ENCODE peak calls at places on chromosome 1, in nine cellular contexts. O is lung, E is foreskin fibroblast, B is psoas muscle, R is WTC11, D is CD14-positive monocyte, G is choroid plexus epithelial cell, I is astrocyte of the spinal cord, T is body of pancreas. X is an unnamed sample.
A peak's percentile ranks its signal among the peaks of the same experiment; 100 is the strongest.

GRCh38 chr1:201364808-201365105 is 12.7 kb downstream of the TNNT2 start:
- DNase-seq in O (no peak), E (no peak), B (no peak), R (no peak), D (no peak), G (no peak), I (no peak), T (no peak), X (no peak)

GRCh38 chr1:9042272-9042671 is 16.0 kb upstream of the SLC2A7 start:
- DNase-seq in O (no peak), E (no peak), B (no peak), R (no peak), D (no peak), G (no peak), I (no peak), T (no peak), X (no peak)

GRCh38 chr1:42931911-42932422 is 26.7 kb downstream of the SLC2A1 start:
- DNase-seq in O (peak; percentile 86), E (no peak), B (peak; percentile 61), R (no peak), D (peak; percentile 91), G (no peak), I (no peak), T (peak; percentile 70), X (no peak)

GRCh38 chr1:3501856-3502665 is 47.6 kb downstream of the ARHGEF16 start:
- DNase-seq in O (peak; percentile 56), E (peak; percentile 59), B (peak; percentile 61), R (peak; percentile 90), D (no peak), G (peak; percentile 65), I (peak; percentile 43), T (peak; percentile 29), X (no peak)

GRCh38 chr1:38132681-38133080 is 86.1 kb upstream of the POU3F1 start:
- DNase-seq in O (no peak), E (no peak), B (no peak), R (no peak), D (no peak), G (no peak), I (peak; percentile 5), T (no peak), X (no peak)

GRCh38 chr1:203992440-203992839 is 80.5 kb upstream of the SOX13 start:
- DNase-seq in O (no peak), E (no peak), B (no peak), R (no peak), D (no peak), G (peak; percentile 13), I (peak; percentile 16), T (no peak), X (no peak)

GRCh38 chr1:234535763-234536515 is 57.0 kb upstream of the TARBP1 start:
- DNase-seq in O (peak; percentile 66), E (peak; percentile 34), B (peak; percentile 55), R (no peak), D (no peak), G (peak; percentile 92), I (peak; percentile 87), T (peak; percentile 71), X (no peak)

GRCh38 chr1:91876040-91876470 is 9.9 kb downstream of the TGFBR3 start:
- DNase-seq in O (no peak), E (no peak), B (no peak), R (no peak), D (no peak), G (no peak), I (no peak), T (no peak), X (no peak)

GRCh38 chr1:17244826-17245740 is 3.8 kb upstream of the PADI3 start:
- DNase-seq in O (no peak), E (peak; percentile 28), B (no peak), R (no peak), D (no peak), G (no peak), I (no peak), T (no peak), X (no peak)

GRCh38 chr1:66925944-66926343 is 1.2 kb downstream of the MIER1 start:
- DNase-seq in O (no peak), E (peak; percentile 30), B (no peak), R (no peak), D (no peak), G (peak; percentile 20), I (no peak), T (no peak), X (no peak)

GRCh38 chr1:66929289-66929688 is 4.5 kb downstream of the MIER1 start:
- DNase-seq in O (no peak), E (peak; percentile 28), B (no peak), R (no peak), D (no peak), G (no peak), I (no peak), T (no peak), X (no peak)

GRCh38 chr1:66927528-66927927 is 2.7 kb downstream of the MIER1 start:
- DNase-seq in O (no peak), E (no peak), B (no peak), R (no peak), D (no peak), G (no peak), I (no peak), T (no peak), X (no peak)

GRCh38 chr1:66925558-66925910 is 744 bp downstream of the MIER1 start:
- DNase-seq in O (no peak), E (no peak), B (no peak), R (no peak), D (no peak), G (no peak), I (no peak), T (no peak), X (no peak)

DNA sequence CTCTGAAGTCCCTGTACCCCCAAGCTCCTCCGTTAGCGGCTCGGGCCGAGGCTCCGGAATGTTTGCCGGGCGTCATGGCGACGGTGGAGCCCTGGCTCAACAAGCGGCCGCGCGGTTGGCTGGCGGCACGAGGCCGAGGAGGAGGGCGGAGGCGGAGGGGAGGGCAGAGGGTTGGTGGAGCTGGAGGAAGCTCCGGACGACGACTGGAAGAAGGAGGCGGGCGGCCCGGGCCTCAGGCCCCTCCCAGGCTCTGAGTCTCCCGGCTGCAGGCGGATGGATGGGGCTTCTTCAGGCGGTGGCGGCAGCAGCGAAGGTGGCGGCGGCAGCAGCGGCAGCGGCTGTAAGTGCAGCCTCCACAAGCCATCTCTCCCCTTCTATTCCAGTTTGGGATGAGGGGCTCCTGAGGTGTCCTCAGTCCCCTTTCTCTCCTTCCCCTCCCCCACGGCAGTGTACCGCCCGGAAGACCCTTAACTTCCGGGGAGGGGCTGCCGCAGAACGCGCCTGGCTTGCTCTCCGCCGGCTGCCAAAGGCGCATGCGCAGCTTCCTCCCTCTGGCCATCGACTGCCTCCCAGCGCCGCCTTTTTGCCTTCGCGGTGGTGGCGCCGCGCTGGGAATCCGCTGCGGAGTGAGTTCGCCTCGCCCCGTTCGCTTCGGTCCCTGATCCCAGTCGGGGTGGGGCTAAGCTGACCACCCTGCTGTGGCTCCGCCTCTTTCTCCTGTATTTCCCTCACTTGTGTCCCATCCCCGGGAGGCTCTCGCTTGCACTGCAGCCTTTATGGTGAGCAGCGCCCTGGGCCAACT is at the start of the genes DNAI4 and MIER1:
- DNase-seq in O (peak; percentile 98), E (peak; percentile 100), B (peak; percentile 98), R (peak; percentile 98), D (peak; percentile 98), G (peak; percentile 99), I (peak; percentile 99), T (peak; percentile 98), X (peak; percentile 93)
- TF ChIP-seq CTCF in O (no peak), E (no peak), B (peak; percentile 17), R (no peak), D (peak; percentile 8), G (peak; percentile 26), I (no peak), T (no peak), X (peak; percentile 18)

DNA sequence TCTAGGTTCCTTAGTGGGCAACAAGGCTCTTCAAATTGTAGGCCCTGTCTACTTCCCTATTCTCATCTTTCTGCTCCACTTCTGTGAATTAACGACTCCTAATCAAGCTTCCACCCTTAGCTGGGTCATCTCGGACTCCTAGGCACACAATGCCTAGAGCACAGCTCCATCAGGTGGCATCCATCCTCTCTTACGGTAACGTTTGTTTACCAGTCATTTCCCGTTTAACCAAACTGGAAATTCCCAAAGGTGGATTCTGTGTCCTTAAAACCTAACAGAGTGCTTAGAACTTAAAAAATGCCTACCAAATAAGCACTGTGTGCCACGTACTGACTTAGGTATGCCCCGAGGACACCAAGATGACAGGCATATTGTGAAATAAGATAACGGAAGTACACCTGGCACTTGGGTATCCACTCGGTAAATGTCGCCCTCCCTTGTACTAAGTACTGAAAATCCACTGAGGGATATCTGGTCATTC is 1.5 kb downstream of the PARP1 start:
- DNase-seq in O (no peak), E (peak; percentile 42), B (no peak), R (no peak), D (no peak), G (peak; percentile 16), I (peak; percentile 1), T (no peak), X (no peak)
- TF ChIP-seq CTCF in O (no peak), E (no peak), B (no peak), R (no peak), D (no peak), G (no peak), I (no peak), T (no peak), X (no peak)

GRCh38 chr1:21162740-21163464 is 13.8 kb downstream of the EIF4G3 start:
- DNase-seq in O (no peak), E (no peak), B (no peak), R (no peak), D (no peak), G (no peak), I (no peak), T (no peak), X (no peak)

GRCh38 chr1:21161842-21162241 is 14.9 kb downstream of the EIF4G3 start:
- DNase-seq in O (no peak), E (no peak), B (no peak), R (no peak), D (no peak), G (no peak), I (no peak), T (no peak), X (no peak)

GRCh38 chr1:21157054-21157453 is 19.6 kb downstream of the EIF4G3 start:
- DNase-seq in O (no peak), E (no peak), B (no peak), R (no peak), D (no peak), G (no peak), I (no peak), T (no peak), X (no peak)

GRCh38 chr1:21157868-21158267 is 18.8 kb downstream of the EIF4G3 start:
- DNase-seq in O (no peak), E (no peak), B (no peak), R (no peak), D (no peak), G (no peak), I (no peak), T (no peak), X (no peak)

GRCh38 chr1:21160263-21160662 is 16.4 kb downstream of the EIF4G3 start:
- DNase-seq in O (no peak), E (no peak), B (no peak), R (no peak), D (no peak), G (no peak), I (no peak), T (no peak), X (no peak)
- TF ChIP-seq CTCF in O (no peak), E (no peak), B (no peak), R (no peak), D (no peak), G (no peak), I (no peak), T (no peak), X (no peak)

DNA sequence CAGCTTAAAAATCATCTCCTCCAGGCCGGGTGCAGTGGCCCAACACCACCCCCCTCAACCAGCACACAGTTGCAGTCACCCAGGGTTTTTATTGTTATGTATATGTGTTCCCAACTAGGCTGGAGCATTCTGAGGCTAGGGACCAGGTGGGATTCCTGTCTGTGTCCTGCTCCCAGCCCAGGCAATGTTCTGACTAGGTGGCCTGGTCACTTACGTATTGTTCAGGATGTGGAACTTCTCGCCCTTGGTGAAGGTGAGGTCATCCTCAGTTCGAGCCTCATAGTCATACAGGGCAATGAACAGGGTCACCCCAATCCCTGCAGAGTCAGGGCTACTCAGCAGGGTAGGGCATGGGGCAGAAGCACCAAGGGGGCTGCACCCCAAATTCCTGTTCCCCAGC is 12.2 kb downstream of the FGR start:
- DNase-seq in O (no peak), E (no peak), B (no peak), R (no peak), D (peak; percentile 63), G (no peak), I (no peak), T (no peak), X (no peak)
- TF ChIP-seq CTCF in O (no peak), E (no peak), B (no peak), R (no peak), D (no peak), G (no peak), I (no peak), T (no peak), X (no peak)